ENCODE peak calls at places on chromosomes 7 and 10, in four cellular contexts. Q is cardiac fibroblast, J is cardiac muscle cell, B is AG04450. W is an unnamed sample.

GRCh38 chr10:25933653-25934608 is at the start of gene MYO3A:
- DNase-seq in Q (no peak), J (peak), B (no peak), W (no peak)

GRCh38 chr10:13080643-13081042 is 19.3 kb upstream of the OPTN start:
- DNase-seq in Q (no peak), J (no peak), B (no peak), W (no peak)

GRCh38 chr10:132204078-132204780 is 17.5 kb downstream of the DPYSL4 start:
- DNase-seq in Q (no peak), J (no peak), B (no peak), W (no peak)

GRCh38 chr10:93026072-93026471 is 34.5 kb upstream of the CYP26C1 start:
- DNase-seq in Q (no peak), J (no peak), B (no peak), W (no peak)

GRCh38 chr7:155811560-155811894 is 736 bp downstream of the SHH start:
- DNase-seq in Q (no peak), J (no peak), B (no peak), W (no peak)

GRCh38 chr10:119616879-119617580 is 20.3 kb upstream of the TIAL1 start:
- DNase-seq in Q (peak), J (peak), B (no peak), W (no peak)

GRCh38 chr7:31991846-31992245 is 78.4 kb downstream of the PDE1C start:
- DNase-seq in Q (peak), J (no peak), B (no peak), W (no peak)

GRCh38 chr7:50543776-50544442 is 21.3 kb downstream of the DDC start:
- DNase-seq in Q (no peak), J (no peak), B (no peak), W (no peak)

GRCh38 chr10:119273413-119273812 is 66.0 kb downstream of the GRK5 start:
- DNase-seq in Q (no peak), J (no peak), B (no peak), W (no peak)

GRCh38 chr7:95011156-95011928 is 103.9 kb downstream of the PPP1R9A start:
- DNase-seq in Q (peak), J (no peak), B (no peak), W (peak)

GRCh38 chr10:117168135-117168674 is 29.1 kb upstream of the KCNK18 start:
- DNase-seq in Q (peak), J (peak), B (no peak), W (no peak)

GRCh38 chr7:40469481-40469880 is 334.7 kb downstream of the SUGCT start:
- DNase-seq in Q (peak), J (no peak), B (peak), W (peak)

GRCh38 chr10:103512591-103513382 is 19.3 kb downstream of the NEURL1 start:
- DNase-seq in Q (no peak), J (no peak), B (no peak), W (no peak)

GRCh38 chr10:32960022-32960421 is 2.0 kb upstream of the ITGB1 start:
- DNase-seq in Q (no peak), J (no peak), B (no peak), W (no peak)

GRCh38 chr10:87660484-87661133 is 931 bp downstream of the PAPSS2 start:
- DNase-seq in Q (peak), J (no peak), B (no peak), W (no peak)

GRCh38 chr10:130963052-130963393 is 348.5 kb downstream of the TCERG1L start:
- DNase-seq in Q (no peak), J (no peak), B (no peak), W (no peak)

GRCh38 chr7:145729701-145730100 is 386.9 kb upstream of the CNTNAP2 start:
- DNase-seq in Q (no peak), J (no peak), B (no peak), W (no peak)

GRCh38 chr7:1354661-1355567 is 104.4 kb downstream of the MICALL2 start:
- DNase-seq in Q (no peak), J (no peak), B (no peak), W (no peak)

GRCh38 chr7:76513817-76514799 is 3.8 kb downstream of the UPK3B start:
- DNase-seq in Q (no peak), J (no peak), B (no peak), W (no peak)

GRCh38 chr10:98344589-98345038 is 70.4 kb downstream of the PYROXD2 start:
- DNase-seq in Q (peak), J (peak), B (peak), W (no peak)

GRCh38 chr7:34823650-34824258 is 165.7 kb downstream of the NPSR1 start:
- DNase-seq in Q (peak), J (peak), B (peak), W (no peak)

GRCh38 chr7:13416071-13416470 is 573.4 kb downstream of the ETV1 start:
- DNase-seq in Q (no peak), J (no peak), B (no peak), W (no peak)

GRCh38 chr10:3532644-3533043 is 252.4 kb downstream of the KLF6 start:
- DNase-seq in Q (no peak), J (no peak), B (no peak), W (no peak)

GRCh38 chr7:54906963-54907362 is 111.9 kb upstream of the EGFR start:
- DNase-seq in Q (no peak), J (no peak), B (no peak), W (no peak)

GRCh38 chr7:134613623-134614347 is 32.9 kb upstream of the BPGM start:
- DNase-seq in Q (peak), J (no peak), B (peak), W (peak)

GRCh38 chr7:50662059-50662689 is 97.0 kb upstream of the DDC start:
- DNase-seq in Q (no peak), J (no peak), B (no peak), W (no peak)

GRCh38 chr10:14674376-14675050 is 100.2 kb downstream of the FAM107B start:
- DNase-seq in Q (no peak), J (no peak), B (no peak), W (no peak)

GRCh38 chr7:87416682-87417587 is 58.5 kb downstream of the ABCB4 start:
- DNase-seq in Q (peak), J (peak), B (peak), W (peak)

GRCh38 chr7:11343818-11344413 is 370.2 kb downstream of the PHF14 start:
- DNase-seq in Q (peak), J (peak), B (peak), W (no peak)

GRCh38 chr10:122490786-122491680 is 29.7 kb downstream of the HTRA1 start:
- DNase-seq in Q (no peak), J (no peak), B (no peak), W (no peak)

GRCh38 chr10:3067045-3067858 is at the start of gene PFKP:
- DNase-seq in Q (no peak), J (peak), B (no peak), W (no peak)

GRCh38 chr7:81127991-81128390 is 209.1 kb upstream of the SEMA3C start:
- DNase-seq in Q (peak), J (no peak), B (no peak), W (no peak)

GRCh38 chr10:4450981-4451501 is 375.0 kb upstream of the AKR1E2 start:
- DNase-seq in Q (peak), J (no peak), B (peak), W (peak)

GRCh38 chr7:55192718-55193117 is 172.4 kb upstream of the LANCL2 start:
- DNase-seq in Q (peak), J (no peak), B (peak), W (peak)

GRCh38 chr7:30594055-30594539 is 581 bp upstream of the GARS1 start:
- DNase-seq in Q (no peak), J (no peak), B (no peak), W (no peak)

GRCh38 chr7:97064972-97065587 is 40.4 kb upstream of the DLX5 start:
- DNase-seq in Q (peak), J (peak), B (peak), W (peak)

GRCh38 chr7:124702385-124702784 is 63.2 kb downstream of the GPR37 start:
- DNase-seq in Q (no peak), J (no peak), B (no peak), W (no peak)

GRCh38 chr10:31820794-31821369 is 107.7 kb downstream of the ARHGAP12 start:
- DNase-seq in Q (no peak), J (no peak), B (no peak), W (no peak)

GRCh38 chr7:99141756-99142726 is 1.9 kb downstream of the SMURF1 start:
- DNase-seq in Q (peak), J (peak), B (peak), W (no peak)

GRCh38 chr7:99139031-99139430 is 4.9 kb downstream of the SMURF1 start:
- DNase-seq in Q (peak), J (no peak), B (no peak), W (no peak)

GRCh38 chr7:99141334-99141733 is 2.6 kb downstream of the SMURF1 start:
- DNase-seq in Q (no peak), J (no peak), B (no peak), W (no peak)

GRCh38 chr7:99142727-99143521 is 984 bp downstream of the SMURF1 start:
- DNase-seq in Q (peak), J (peak), B (peak), W (no peak)

DNA sequence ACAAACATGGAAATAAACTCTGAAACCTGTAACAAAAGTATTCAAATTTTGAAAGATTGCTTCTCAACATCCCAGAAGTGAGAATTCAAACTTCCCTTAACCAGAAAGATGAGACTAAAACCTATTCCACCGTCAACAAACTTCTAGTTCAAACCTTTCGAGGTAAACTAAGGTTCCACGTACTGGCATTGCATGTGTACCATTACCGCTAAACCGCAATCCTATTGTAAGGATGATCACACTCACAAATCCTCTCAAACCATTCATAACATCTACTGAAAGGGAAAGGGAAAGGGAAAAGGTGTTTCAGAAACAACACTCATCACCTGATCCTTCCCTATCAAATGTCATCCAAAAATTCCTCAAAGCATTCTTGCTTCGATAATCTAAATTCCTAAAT is 3.1 kb downstream of the SMURF1 start:
- DNase-seq in Q (no peak), J (no peak), B (no peak), W (no peak)
- H3K4me3 ChIP-seq in Q (peak), J (no peak), B (peak), W (peak)

GRCh38 chr7:143318661-143319060 is 2.8 kb downstream of the CLCN1 start:
- DNase-seq in Q (peak), J (no peak), B (no peak), W (peak)
- TF ChIP-seq CTCF in Q (no peak), J (no peak), B (peak), W (no peak)

GRCh38 chr7:16395121-16395520 is 26.2 kb downstream of the CRPPA start:
- DNase-seq in Q (no peak), J (no peak), B (no peak), W (no peak)

GRCh38 chr7:16399265-16399801 is 22.0 kb downstream of the CRPPA start:
- DNase-seq in Q (peak), J (peak), B (no peak), W (no peak)

GRCh38 chr7:16396766-16397496 is 24.4 kb downstream of the CRPPA start:
- DNase-seq in Q (no peak), J (no peak), B (no peak), W (no peak)

GRCh38 chr7:16398211-16399017 is 22.9 kb downstream of the CRPPA start:
- DNase-seq in Q (peak), J (peak), B (no peak), W (no peak)

DNA sequence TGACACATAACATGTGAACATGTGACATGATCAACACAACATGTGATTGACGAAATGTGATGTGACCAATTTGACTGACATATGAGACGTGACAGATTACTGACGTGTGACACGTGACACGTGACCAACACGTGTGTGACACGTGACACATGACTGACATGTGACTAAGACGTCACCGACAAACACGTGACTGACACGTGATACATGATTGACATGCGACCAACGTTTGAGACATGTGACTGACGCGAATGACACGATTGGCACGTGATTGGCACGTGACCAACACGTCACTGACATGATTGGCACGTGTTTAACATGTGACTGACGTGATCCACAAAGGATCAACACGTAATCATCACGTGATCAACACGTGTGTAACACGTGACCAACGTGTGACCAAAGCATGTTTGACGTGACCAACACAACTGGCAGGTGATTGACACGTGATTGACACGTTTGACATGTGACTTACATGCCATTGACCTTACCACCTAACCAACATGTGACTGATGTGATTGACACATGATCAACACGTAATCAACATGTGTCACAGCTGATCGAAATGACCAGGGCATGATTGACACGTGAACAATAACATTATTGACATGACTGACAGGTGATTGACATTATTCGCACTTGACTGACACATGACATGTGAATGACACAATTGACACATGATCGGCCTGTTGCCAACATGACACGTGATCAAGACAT is 23.7 kb downstream of the CRPPA start:
- DNase-seq in Q (no peak), J (peak), B (no peak), W (no peak)
- H3K4me3 ChIP-seq in Q (no peak), J (no peak), B (no peak), W (no peak)

DNA sequence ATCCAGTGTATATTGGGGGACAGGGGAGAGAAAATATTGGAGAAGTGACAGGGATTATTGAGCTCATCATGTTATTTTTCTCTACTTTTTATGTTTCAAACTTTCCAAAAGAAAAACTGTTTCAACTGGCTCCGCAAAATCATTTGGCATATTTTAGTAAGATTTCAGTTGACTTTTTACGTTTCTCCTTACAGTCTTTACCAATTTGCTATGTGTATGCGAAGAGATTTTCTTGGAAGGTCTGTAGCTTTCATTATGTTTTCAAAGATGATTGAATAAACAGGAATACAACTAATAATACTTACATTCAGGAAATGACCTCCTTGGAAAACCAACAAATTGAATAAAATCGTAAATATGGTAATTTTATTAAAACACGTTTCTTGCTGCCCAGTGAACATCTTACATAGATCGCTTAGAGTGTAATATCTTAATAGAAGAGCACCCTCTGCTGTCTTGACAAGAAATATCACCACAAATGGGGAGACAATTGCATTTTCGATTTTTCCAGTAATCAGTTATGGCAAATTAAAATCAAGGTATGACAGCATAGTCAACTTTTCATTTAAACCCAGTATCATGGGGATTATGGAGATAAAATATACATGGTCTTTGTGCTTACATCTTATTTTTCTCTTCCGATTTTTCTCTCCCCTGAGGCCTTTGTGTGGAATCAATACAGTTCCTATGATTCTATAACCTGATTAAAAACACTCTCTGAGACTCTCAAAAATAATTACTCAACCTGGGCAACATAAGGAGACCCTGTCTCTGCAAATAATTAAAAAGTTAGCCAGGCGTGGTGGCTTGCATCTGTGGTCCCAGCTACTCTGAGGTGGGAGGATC is 43.1 kb downstream of the MBL2 start:
- DNase-seq in Q (peak), J (peak), B (no peak), W (no peak)
- TF ChIP-seq CTCF in Q (peak), J (peak), B (peak), W (peak)

DNA sequence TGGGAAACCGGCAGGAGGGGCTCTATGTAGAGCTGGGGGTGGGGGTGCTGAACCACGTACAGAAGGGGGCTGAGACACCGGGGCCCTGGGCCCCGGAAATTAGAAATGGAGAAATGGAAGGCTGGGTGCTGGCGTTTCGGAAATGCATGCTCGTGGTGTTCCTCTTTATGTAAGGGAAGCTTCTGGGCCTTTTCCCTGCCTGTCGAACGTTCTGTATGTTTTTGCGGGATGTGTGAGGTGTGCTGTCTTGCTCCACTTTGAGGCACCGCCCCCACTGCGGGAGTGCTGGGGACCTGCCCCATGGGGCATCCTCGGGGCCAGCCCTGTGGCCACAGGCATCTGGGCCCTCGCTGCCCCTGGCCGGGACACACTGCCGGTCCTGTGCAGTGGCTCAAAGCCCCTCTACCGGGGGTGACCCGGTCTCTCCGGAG is 1.7 kb upstream of the VENTX start:
- DNase-seq in Q (no peak), J (no peak), B (no peak), W (no peak)
- H3K4me3 ChIP-seq in Q (no peak), J (no peak), B (no peak), W (no peak)

GRCh38 chr7:2605608-2606538 is 25.9 kb upstream of the TTYH3 start:
- DNase-seq in Q (no peak), J (no peak), B (no peak), W (no peak)
- TF ChIP-seq CTCF in Q (peak), J (no peak), B (no peak), W (no peak)

GRCh38 chr7:70975816-70976215 is 156.1 kb upstream of the GALNT17 start:
- DNase-seq in Q (no peak), J (no peak), B (no peak), W (no peak)
- H3K4me3 ChIP-seq in Q (no peak), J (no peak), B (no peak), W (no peak)

GRCh38 chr7:151091431-151091830 is 5.2 kb downstream of the AGAP3 start:
- DNase-seq in Q (no peak), J (no peak), B (no peak), W (no peak)
- TF ChIP-seq CTCF in Q (peak), J (peak), B (peak), W (peak)

W was measured in AG04449.